ENCODE peak calls at places on chromosome 12, in six cellular contexts. Z, J, R, F, W and K are unnamed samples.

GRCh38 chr12:132560421-132560830 is 50.0 kb downstream of the LRCOL1 start:
- DNase-seq in Z (no peak), J (peak), R (no peak), F (no peak), W (no peak), K (peak)

GRCh38 chr12:16347391-16348298 is at the start of gene MGST1:
- DNase-seq in Z (peak), J (peak), R (no peak), F (peak), W (peak), K (peak)

GRCh38 chr12:108701779-108702435 is 29.4 kb downstream of the CORO1C start:
- DNase-seq in Z (no peak), J (peak), R (no peak), F (no peak), W (no peak), K (no peak)

GRCh38 chr12:49825360-49825970 is 2.7 kb downstream of the NCKAP5L start:
- DNase-seq in Z (no peak), J (peak), R (no peak), F (no peak), W (no peak), K (no peak)

GRCh38 chr12:50055831-50056628 is 1.4 kb upstream of the ASIC1 start:
- DNase-seq in Z (peak), J (peak), R (peak), F (no peak), W (no peak), K (peak)

GRCh38 chr12:2179058-2179457 is 126.3 kb downstream of the CACNA1C start:
- DNase-seq in Z (no peak), J (no peak), R (no peak), F (no peak), W (no peak), K (no peak)

GRCh38 chr12:49201595-49202295 is 12.9 kb upstream of the TUBA1A start:
- DNase-seq in Z (no peak), J (peak), R (no peak), F (no peak), W (no peak), K (no peak)

GRCh38 chr12:92417343-92417742 is 271.7 kb upstream of the BTG1 start:
- DNase-seq in Z (no peak), J (no peak), R (no peak), F (no peak), W (no peak), K (no peak)

GRCh38 chr12:119729871-119730270 is 61.9 kb downstream of the PRKAB1 start:
- DNase-seq in Z (no peak), J (no peak), R (no peak), F (no peak), W (no peak), K (no peak)

GRCh38 chr12:78559441-78559840 is 305.1 kb upstream of the SYT1 start:
- DNase-seq in Z (no peak), J (no peak), R (no peak), F (no peak), W (no peak), K (no peak)

GRCh38 chr12:61991663-61992062 is 268.5 kb upstream of the USP15 start:
- DNase-seq in Z (no peak), J (no peak), R (no peak), F (no peak), W (no peak), K (no peak)

GRCh38 chr12:92255741-92256140 is 110.1 kb upstream of the BTG1 start:
- DNase-seq in Z (no peak), J (no peak), R (no peak), F (no peak), W (no peak), K (no peak)

GRCh38 chr12:6489449-6489848 is 3.6 kb downstream of the MRPL51 start:
- DNase-seq in Z (no peak), J (no peak), R (no peak), F (no peak), W (no peak), K (no peak)

GRCh38 chr12:47889040-47889439 is 15.8 kb downstream of the VDR start:
- DNase-seq in Z (no peak), J (no peak), R (no peak), F (no peak), W (no peak), K (no peak)

GRCh38 chr12:84913151-84913550 is 552 bp upstream of the SLC6A15 start:
- DNase-seq in Z (no peak), J (no peak), R (no peak), F (no peak), W (no peak), K (no peak)

GRCh38 chr12:45131506-45131905 is 80.6 kb upstream of the DBX2 start:
- DNase-seq in Z (no peak), J (no peak), R (no peak), F (no peak), W (no peak), K (no peak)

GRCh38 chr12:13161172-13161571 is 35.4 kb upstream of the EMP1 start:
- DNase-seq in Z (no peak), J (no peak), R (no peak), F (no peak), W (no peak), K (no peak)
- TF ChIP-seq TAF1 in Z (no peak), J (no peak), R (no peak), F (no peak), W (no peak), K (no peak)

GRCh38 chr12:65665817-65666216 is 158.5 kb upstream of the HMGA2 start:
- DNase-seq in Z (no peak), J (no peak), R (no peak), F (no peak), W (no peak), K (no peak)

GRCh38 chr12:65667932-65668331 is 156.4 kb upstream of the HMGA2 start:
- DNase-seq in Z (no peak), J (no peak), R (no peak), F (no peak), W (no peak), K (no peak)

GRCh38 chr12:65664715-65665250 is 159.5 kb upstream of the HMGA2 start:
- DNase-seq in Z (no peak), J (no peak), R (no peak), F (no peak), W (no peak), K (no peak)

GRCh38 chr12:65668981-65669695 is 155.1 kb upstream of the HMGA2 start:
- DNase-seq in Z (no peak), J (peak), R (no peak), F (no peak), W (no peak), K (no peak)

GRCh38 chr12:65666876-65667275 is 157.4 kb upstream of the HMGA2 start:
- DNase-seq in Z (no peak), J (peak), R (no peak), F (no peak), W (no peak), K (no peak)
- TF ChIP-seq POLR2A in Z (no peak), J (no peak), R (no peak), F (no peak), W (no peak), K (no peak)

GRCh38 chr12:111439657-111440151 is 34.0 kb downstream of the SH2B3 start:
- DNase-seq in Z (no peak), J (no peak), R (no peak), F (no peak), W (no peak), K (no peak)

GRCh38 chr12:111436811-111437210 is 31.1 kb downstream of the SH2B3 start:
- DNase-seq in Z (no peak), J (no peak), R (no peak), F (no peak), W (no peak), K (no peak)

GRCh38 chr12:111436266-111436665 is 30.5 kb downstream of the SH2B3 start:
- DNase-seq in Z (no peak), J (no peak), R (no peak), F (no peak), W (no peak), K (no peak)

GRCh38 chr12:111438501-111438900 is 32.8 kb downstream of the SH2B3 start:
- DNase-seq in Z (no peak), J (peak), R (no peak), F (no peak), W (no peak), K (no peak)

GRCh38 chr12:111437816-111438454 is 32.2 kb downstream of the SH2B3 start:
- DNase-seq in Z (no peak), J (peak), R (no peak), F (no peak), W (no peak), K (no peak)
- TF ChIP-seq POLR2AphosphoS5 in Z (no peak), J (no peak), R (no peak), F (no peak), W (no peak), K (no peak)

DNA sequence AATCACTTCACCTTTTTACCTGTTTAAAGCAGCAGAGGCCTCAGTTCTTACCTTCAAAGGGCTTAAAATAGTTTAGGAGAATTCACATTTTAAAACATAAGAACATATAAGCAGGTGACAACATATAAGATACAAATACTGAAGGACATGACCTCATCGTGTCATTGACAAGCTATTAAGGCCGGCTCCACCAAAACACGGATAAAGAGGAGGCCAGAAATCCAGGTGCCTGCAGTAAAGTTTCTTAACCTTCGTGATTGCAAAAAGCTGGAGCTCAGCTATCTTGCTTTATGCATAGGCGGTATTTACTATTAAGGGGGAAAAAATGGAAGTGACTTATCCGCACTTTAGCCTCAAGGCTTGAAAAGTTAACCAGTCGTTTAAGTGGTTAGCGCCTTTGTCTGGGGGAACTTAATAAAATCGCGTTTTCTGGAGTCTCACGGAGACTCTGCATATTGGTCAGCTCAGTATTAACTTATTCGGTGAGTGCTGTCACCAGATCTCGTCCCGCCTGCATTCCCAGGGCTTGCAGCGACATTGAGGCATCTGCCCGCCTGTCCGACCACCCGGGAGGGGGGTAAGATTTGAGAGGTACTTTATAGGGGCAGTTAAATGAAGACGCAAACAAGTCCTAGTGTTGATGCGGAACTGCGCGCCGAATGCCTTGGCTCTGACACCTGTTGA is 1.1 kb upstream of the SP1 start:
- DNase-seq in Z (no peak), J (peak), R (no peak), F (no peak), W (no peak), K (no peak)
- TF ChIP-seq TAF1 in Z (no peak), J (no peak), R (no peak), F (no peak), W (no peak), K (no peak)

GRCh38 chr12:53253298-53253697 is 14.8 kb upstream of the ESPL1 start:
- DNase-seq in Z (no peak), J (no peak), R (no peak), F (no peak), W (no peak), K (no peak)

GRCh38 chr12:53254816-53255545 is 13.1 kb upstream of the ESPL1 start:
- DNase-seq in Z (no peak), J (no peak), R (no peak), F (no peak), W (no peak), K (no peak)

GRCh38 chr12:53255993-53256392 is 12.1 kb upstream of the ESPL1 start:
- DNase-seq in Z (no peak), J (no peak), R (no peak), F (no peak), W (no peak), K (no peak)

GRCh38 chr12:53252349-53252916 is 15.7 kb upstream of the ESPL1 start:
- DNase-seq in Z (no peak), J (no peak), R (no peak), F (no peak), W (no peak), K (no peak)

DNA sequence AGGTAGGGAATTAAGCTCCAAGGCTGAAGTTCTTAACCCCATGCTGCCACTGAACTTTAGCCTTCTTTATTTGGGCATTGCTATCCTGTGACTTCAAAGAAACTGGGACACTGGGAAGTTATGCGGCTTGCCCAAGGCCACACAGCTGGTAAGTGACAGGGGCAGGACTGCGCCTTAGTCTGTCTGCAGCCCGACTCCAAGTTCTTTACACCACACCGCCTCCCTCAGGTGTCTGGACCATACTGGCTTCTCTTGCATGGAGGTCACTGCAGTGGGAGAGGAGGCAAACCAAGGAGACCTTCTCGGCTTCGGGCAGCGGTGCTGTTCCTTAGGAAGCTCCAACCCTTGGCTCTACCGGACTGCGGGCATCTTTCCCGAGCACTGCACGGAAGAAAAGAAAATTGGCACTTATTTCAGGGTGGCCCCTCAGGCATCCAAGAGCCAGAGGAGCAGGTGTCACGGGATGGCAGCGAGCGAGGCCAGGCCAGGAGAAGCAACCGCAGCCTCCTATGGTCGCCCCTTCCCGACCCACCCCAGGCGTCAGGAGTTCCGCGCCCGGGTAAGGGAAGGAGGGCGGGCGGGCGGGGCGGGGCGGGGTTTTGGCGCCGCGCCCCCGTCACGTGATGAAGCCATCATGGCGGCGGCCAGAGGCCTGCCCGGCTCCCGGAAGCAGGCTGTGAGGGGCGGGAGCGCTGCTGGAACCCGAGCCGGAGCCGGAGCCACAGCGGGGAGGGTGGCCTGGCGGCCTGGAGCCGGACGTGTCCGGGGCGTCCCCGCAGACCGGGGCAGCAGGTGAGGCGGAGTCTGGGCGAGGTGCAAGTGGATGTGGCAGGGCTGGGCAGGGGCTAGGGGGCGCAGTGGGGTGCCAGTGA is 16.4 kb upstream of the ESPL1 start:
- DNase-seq in Z (peak), J (peak), R (peak), F (no peak), W (peak), K (peak)
- TF ChIP-seq POLR2A in Z (peak), J (peak), R (peak), F (peak), W (peak), K (peak)

GRCh38 chr12:15001733-15002471 is 29.1 kb downstream of the PDE6H start:
- DNase-seq in Z (peak), J (no peak), R (no peak), F (peak), W (no peak), K (no peak)
- TF ChIP-seq POLR2AphosphoS5 in Z (no peak), J (no peak), R (no peak), F (no peak), W (no peak), K (no peak)

GRCh38 chr12:865614-866013 is 83.9 kb downstream of the RAD52 start:
- DNase-seq in Z (no peak), J (no peak), R (no peak), F (no peak), W (no peak), K (no peak)
- TF ChIP-seq TAF1 in Z (no peak), J (no peak), R (no peak), F (no peak), W (no peak), K (no peak)

DNA sequence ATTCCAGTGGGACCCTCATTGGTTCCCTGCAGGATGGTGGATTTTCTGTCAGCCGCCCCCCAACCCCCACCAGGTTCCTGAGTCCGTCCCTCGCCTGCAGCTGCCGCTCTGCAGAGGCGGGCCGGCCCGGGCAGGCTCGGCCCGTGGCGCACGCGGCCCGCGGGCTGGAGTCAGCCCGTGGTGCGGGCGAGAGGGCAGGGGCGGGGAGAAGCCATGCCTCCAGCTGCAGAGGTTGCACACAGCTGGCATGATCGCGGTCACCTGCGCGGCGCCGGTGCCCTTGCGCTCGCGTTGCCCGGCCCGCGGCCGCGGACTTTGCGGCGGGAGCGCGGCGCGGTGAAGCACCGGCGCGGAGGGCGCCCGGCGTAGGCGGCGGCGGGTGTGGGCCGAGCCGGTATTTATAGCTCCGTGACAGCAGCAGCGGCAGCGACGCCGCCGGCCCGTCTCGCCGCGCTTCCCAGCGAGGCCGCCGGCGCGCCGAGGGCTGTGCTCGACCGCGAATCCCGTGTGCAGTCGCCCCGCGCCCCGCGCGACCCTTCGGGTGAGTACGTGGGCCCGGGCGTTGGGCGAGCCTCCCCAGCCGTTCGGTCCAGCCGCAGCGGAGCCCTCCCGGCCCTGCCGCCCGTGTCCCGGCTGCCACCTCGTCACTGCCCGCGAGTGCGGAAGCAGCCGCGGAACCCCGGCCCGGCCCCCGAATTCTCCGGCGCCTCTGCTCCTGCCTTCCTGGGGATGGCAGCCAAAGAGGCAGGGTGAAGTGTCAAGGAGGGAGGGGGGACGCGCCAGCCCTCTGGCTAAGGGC is at the start of gene TMEM117:
- DNase-seq in Z (peak), J (peak), R (peak), F (no peak), W (no peak), K (peak)
- TF ChIP-seq POLR2A in Z (peak), J (peak), R (peak), F (peak), W (peak), K (peak)

DNA sequence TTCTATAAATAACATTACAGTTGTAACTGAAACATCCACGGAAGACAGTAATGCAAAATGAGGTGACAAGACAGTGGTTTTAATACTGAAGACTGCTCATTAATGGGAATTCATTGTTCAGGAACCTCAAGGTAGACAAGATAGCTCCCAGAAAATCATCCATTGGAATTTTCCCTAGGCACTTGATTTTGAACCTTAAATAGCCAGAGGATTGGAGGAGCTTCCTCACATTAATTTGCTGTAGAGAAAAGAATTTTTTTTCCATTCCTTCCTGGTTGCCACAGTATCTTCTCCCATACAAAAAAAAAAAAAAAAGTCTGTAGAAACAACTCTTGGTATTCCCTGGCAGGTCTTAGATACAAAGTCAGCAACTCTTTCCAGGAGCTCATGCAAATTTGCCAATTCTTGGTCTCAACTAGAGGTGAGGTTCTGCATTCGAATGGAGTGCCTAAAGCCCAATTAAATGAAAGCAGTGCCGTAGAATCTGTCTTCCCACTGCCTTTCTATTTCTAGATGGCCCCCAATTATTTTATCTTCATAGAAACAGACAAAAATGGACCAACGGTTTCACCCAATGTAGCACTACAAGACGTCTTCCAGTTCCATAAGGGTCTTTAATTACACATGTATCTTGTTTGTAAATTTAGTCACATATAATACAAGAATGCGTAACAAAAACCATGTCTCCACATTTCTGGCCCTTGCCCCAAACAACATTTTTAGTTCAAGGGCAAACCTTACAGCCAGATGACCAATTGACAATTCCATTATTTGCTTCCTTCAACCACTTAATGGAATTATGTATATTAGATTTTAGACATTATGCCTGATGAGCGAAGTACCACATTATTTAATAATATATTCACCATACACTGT is 13.5 kb downstream of the SLC38A2 start:
- DNase-seq in Z (no peak), J (no peak), R (no peak), F (no peak), W (no peak), K (no peak)
- TF ChIP-seq POLR2AphosphoS5 in Z (peak), J (peak), R (peak), F (peak), W (peak), K (peak)